ENCODE peak calls at places on chromosomes 1 and 21, in eight cellular contexts. M is Panc1, F is IMR-90, J is GM12864, V is left ventricle myocardium inferior, L is sigmoid colon, Y is adipocyte, B is HFF-Myc. O is an unnamed sample.

GRCh38 chr1:119012383-119012782 is 24.2 kb upstream of the TBX15 start:
- DNase-seq in V (no peak), B (no peak), J (no peak), F (no peak), M (no peak), Y (no peak), L (no peak), O (no peak)

GRCh38 chr1:41367102-41367537 is 5.9 kb downstream of the FOXO6 start:
- DNase-seq in L (no peak), M (no peak), F (no peak), V (no peak), B (no peak), J (no peak), Y (no peak), O (no peak)

GRCh38 chr1:7667625-7668218 is 103.4 kb upstream of the VAMP3 start:
- DNase-seq in Y (peak), L (peak), M (peak), B (peak), F (peak), V (peak), J (peak), O (peak)

GRCh38 chr1:227889047-227889862 is 58.5 kb downstream of the WNT9A start:
- DNase-seq in F (no peak), B (no peak), Y (no peak), V (no peak), J (no peak), L (peak), M (no peak), O (no peak)

GRCh38 chr1:107299521-107299920 is 158.7 kb downstream of the NTNG1 start:
- DNase-seq in M (no peak), B (no peak), Y (no peak), J (no peak), F (no peak), V (no peak), L (no peak), O (no peak)

GRCh38 chr1:160720366-160720765 is 8.7 kb upstream of the CD48 start:
- DNase-seq in B (no peak), V (no peak), L (no peak), F (no peak), M (no peak), J (no peak), Y (no peak), O (no peak)

GRCh38 chr1:7458946-7459345 is 312.1 kb upstream of the VAMP3 start:
- DNase-seq in J (no peak), V (no peak), F (no peak), Y (no peak), B (no peak), M (no peak), L (no peak), O (no peak)

GRCh38 chr1:21706151-21706835 is 37.1 kb upstream of the RAP1GAP start:
- DNase-seq in V (no peak), J (no peak), Y (peak), F (peak), M (no peak), B (no peak), L (no peak), O (peak)

GRCh38 chr1:207393610-207394009 is 60.5 kb upstream of the CR2 start:
- DNase-seq in J (no peak), L (no peak), M (peak), B (peak), F (peak), Y (peak), V (no peak), O (peak)

GRCh38 chr1:222792744-222793143 is 22.1 kb upstream of the DISP1 start:
- DNase-seq in V (no peak), F (peak), M (no peak), L (no peak), B (no peak), J (no peak), Y (peak), O (no peak)

GRCh38 chr1:36239941-36240637 is 15.8 kb downstream of the THRAP3 start:
- DNase-seq in Y (peak), J (no peak), V (peak), B (no peak), L (no peak), M (no peak), F (peak), O (peak)

GRCh38 chr1:173414539-173414938 is 62.6 kb upstream of the PRDX6 start:
- DNase-seq in F (no peak), Y (no peak), B (no peak), J (no peak), M (no peak), L (no peak), V (peak), O (no peak)

GRCh38 chr21:39313042-39313456 is 383 bp downstream of the BRWD1 start:
- DNase-seq in L (peak), J (no peak), M (no peak), B (no peak), Y (no peak), F (no peak), V (no peak), O (peak)

GRCh38 chr21:45831991-45832740 is 149.4 kb upstream of the COL6A1 start:
- DNase-seq in L (peak), J (no peak), F (peak), Y (no peak), V (no peak), M (no peak), B (no peak), O (peak)

GRCh38 chr1:65278344-65279091 is 30.8 kb upstream of the DNAJC6 start:
- DNase-seq in M (no peak), J (no peak), B (no peak), Y (peak), V (no peak), F (no peak), L (no peak), O (no peak)

GRCh38 chr1:3071507-3072177 is 2.6 kb downstream of the PRDM16 start:
- DNase-seq in L (no peak), V (peak), Y (no peak), F (no peak), M (no peak), B (no peak), J (no peak), O (no peak)

GRCh38 chr1:5826601-5827000 is 165.6 kb downstream of the NPHP4 start:
- DNase-seq in J (no peak), Y (no peak), M (no peak), B (no peak), F (no peak), V (no peak), L (no peak), O (no peak)

GRCh38 chr21:22573834-22574233 is 1575.6 kb downstream of the NCAM2 start:
- DNase-seq in V (no peak), B (no peak), J (no peak), M (no peak), L (no peak), Y (no peak), F (no peak), O (no peak)

GRCh38 chr21:22575165-22575584 is 1577.0 kb downstream of the NCAM2 start:
- DNase-seq in B (no peak), F (no peak), V (no peak), L (no peak), M (no peak), J (no peak), Y (no peak), O (no peak)
- H3K4me3 ChIP-seq in B (no peak), F (no peak), V (peak), L (no peak), M (no peak), J (no peak), Y (no peak), O (no peak)

GRCh38 chr1:10941891-10942541 is 70.4 kb upstream of the TARDBP start:
- DNase-seq in J (no peak), B (no peak), M (peak), F (no peak), V (peak), L (no peak), Y (peak), O (no peak)

GRCh38 chr1:10942542-10942912 is 69.9 kb upstream of the TARDBP start:
- DNase-seq in B (no peak), F (no peak), J (no peak), M (no peak), V (no peak), Y (no peak), L (no peak), O (no peak)

GRCh38 chr1:10945988-10946387 is 66.5 kb upstream of the TARDBP start:
- DNase-seq in L (no peak), J (no peak), V (no peak), F (no peak), Y (no peak), M (no peak), B (no peak), O (no peak)

GRCh38 chr1:10943041-10943440 is 69.4 kb upstream of the TARDBP start:
- DNase-seq in J (no peak), F (no peak), L (no peak), V (no peak), M (no peak), B (no peak), Y (no peak), O (no peak)

GRCh38 chr1:10943991-10944730 is 68.3 kb upstream of the TARDBP start:
- DNase-seq in L (no peak), B (no peak), M (no peak), Y (peak), V (no peak), F (no peak), J (no peak), O (peak)
- H3K4me3 ChIP-seq in L (peak), B (peak), M (peak), Y (peak), V (peak), F (peak), J (no peak), O (peak)

GRCh38 chr1:23722652-23723051 is 20.6 kb upstream of the ELOA start:
- DNase-seq in L (no peak), B (no peak), M (no peak), F (no peak), Y (no peak), J (no peak), V (no peak), O (no peak)
- H3K4me3 ChIP-seq in L (no peak), B (no peak), M (no peak), F (no peak), Y (no peak), J (peak), V (no peak), O (no peak)

DNA sequence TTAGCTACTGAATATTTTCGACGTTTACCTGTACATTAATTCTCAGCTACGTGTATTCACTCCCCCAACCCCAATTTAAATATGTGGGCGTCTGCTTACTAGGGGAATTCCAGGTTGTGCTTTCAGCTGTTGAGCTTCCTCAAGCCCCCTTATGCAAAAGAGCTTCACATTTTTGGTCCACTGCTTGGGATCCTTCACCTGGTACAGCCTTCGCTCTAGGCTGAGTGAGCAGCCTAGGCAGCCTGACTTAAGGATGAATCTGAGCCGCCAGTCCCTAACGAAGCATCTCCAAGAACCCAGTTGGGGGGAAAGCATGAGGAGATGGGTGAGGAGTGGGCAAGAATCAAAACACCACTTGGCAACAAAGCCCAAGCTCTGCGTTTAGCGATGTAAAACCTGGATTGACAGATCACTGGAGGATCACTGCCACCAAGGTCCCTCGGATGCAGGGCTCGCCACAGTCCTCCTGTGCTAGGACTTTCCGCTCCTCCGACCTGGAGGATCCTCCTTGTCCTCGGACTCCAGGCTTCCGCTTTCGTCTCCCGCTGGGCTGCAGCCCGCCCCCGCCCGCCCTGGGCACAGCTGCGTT is 637 bp downstream of the BCL10 start:
- DNase-seq in J (peak), F (peak), B (no peak), M (no peak), Y (peak), L (no peak), V (no peak), O (no peak)
- H3K4me3 ChIP-seq in J (peak), F (peak), B (peak), M (peak), Y (peak), L (peak), V (peak), O (peak)